ENCODE peak calls at places on chromosomes 16 and 17, in five cellular contexts. Y, W, P, T and A are unnamed samples.

GRCh38 chr17:60060474-60060873 is 18.2 kb downstream of the HEATR6 start:
- DNase-seq in Y (no peak), W (no peak), P (no peak), T (no peak), A (no peak)

GRCh38 chr16:13756411-13756810 is 163.5 kb upstream of the ERCC4 start:
- DNase-seq in Y (no peak), W (no peak), P (no peak), T (no peak), A (no peak)

GRCh38 chr16:58026705-58027340 is 1.3 kb downstream of the MMP15 start:
- DNase-seq in Y (no peak), W (no peak), P (no peak), T (no peak), A (no peak)

GRCh38 chr16:81562926-81563325 is 118.3 kb downstream of the CMIP start:
- DNase-seq in Y (no peak), W (no peak), P (no peak), T (no peak), A (no peak)

GRCh38 chr17:81309140-81309858 is 14.2 kb upstream of the SLC38A10 start:
- DNase-seq in Y (peak), W (peak), P (no peak), T (no peak), A (peak)

GRCh38 chr16:56202036-56202435 is 10.7 kb downstream of the GNAO1 start:
- DNase-seq in Y (no peak), W (no peak), P (no peak), T (no peak), A (no peak)

GRCh38 chr16:49473773-49474172 is 100.2 kb downstream of the C16orf78 start:
- DNase-seq in Y (no peak), W (no peak), P (no peak), T (no peak), A (no peak)

GRCh38 chr17:55433629-55434422 is 12.2 kb upstream of the MMD start:
- DNase-seq in Y (peak), W (no peak), P (no peak), T (no peak), A (no peak)

GRCh38 chr17:44921122-44921882 is 6.0 kb upstream of the GFAP start:
- DNase-seq in Y (peak), W (peak), P (no peak), T (no peak), A (peak)

GRCh38 chr16:69033550-69033949 is 71.9 kb upstream of the HAS3 start:
- DNase-seq in Y (no peak), W (no peak), P (no peak), T (no peak), A (no peak)

GRCh38 chr17:81526662-81527571 is 1.3 kb upstream of the FSCN2 start:
- DNase-seq in Y (no peak), W (no peak), P (no peak), T (no peak), A (no peak)

GRCh38 chr16:80197790-80198201 is 343.0 kb upstream of the DYNLRB2 start:
- DNase-seq in Y (peak), W (no peak), P (no peak), T (no peak), A (no peak)

GRCh38 chr17:64499805-64500486 is 3.1 kb upstream of the POLG2 start:
- DNase-seq in Y (peak), W (no peak), P (no peak), T (no peak), A (no peak)

GRCh38 chr16:48282636-48283263 is 35.4 kb upstream of the ABCC11 start:
- DNase-seq in Y (no peak), W (no peak), P (no peak), T (no peak), A (no peak)

GRCh38 chr17:73068322-73069153 is 23.9 kb downstream of the SLC39A11 start:
- DNase-seq in Y (peak), W (no peak), P (no peak), T (no peak), A (no peak)

GRCh38 chr17:35898283-35899070 is 18.3 kb upstream of the CCL5 start:
- DNase-seq in Y (no peak), W (no peak), P (no peak), T (no peak), A (no peak)

GRCh38 chr17:67218385-67218950 is 26.5 kb downstream of the HELZ start:
- DNase-seq in Y (peak), W (no peak), P (no peak), T (no peak), A (no peak)

GRCh38 chr17:6495450-6496115 is 51.3 kb downstream of the PIMREG start:
- DNase-seq in Y (no peak), W (peak), P (no peak), T (no peak), A (peak)

GRCh38 chr17:39999067-39999466 is 16.2 kb upstream of the CSF3 start:
- DNase-seq in Y (no peak), W (no peak), P (no peak), T (no peak), A (no peak)

GRCh38 chr16:9311303-9311954 is 220.0 kb downstream of the HAPSTR1 start:
- DNase-seq in Y (no peak), W (no peak), P (no peak), T (no peak), A (no peak)

GRCh38 chr17:51653902-51654301 is 393.6 kb downstream of the UTP18 start:
- DNase-seq in Y (no peak), W (no peak), P (no peak), T (no peak), A (no peak)

GRCh38 chr17:41665566-41666335 is 22.9 kb upstream of the EIF1 start:
- DNase-seq in Y (peak), W (peak), P (peak), T (no peak), A (peak)

GRCh38 chr17:8167526-8167925 is 4.8 kb upstream of the VAMP2 start:
- DNase-seq in Y (no peak), W (no peak), P (no peak), T (no peak), A (no peak)

GRCh38 chr16:10098991-10099390 is 83.2 kb downstream of the GRIN2A start:
- DNase-seq in Y (no peak), W (no peak), P (no peak), T (no peak), A (no peak)

GRCh38 chr17:60604686-60605334 is 4.8 kb downstream of the PPM1D start:
- DNase-seq in Y (peak), W (no peak), P (no peak), T (no peak), A (no peak)

GRCh38 chr16:58829096-58829495 is 95.0 kb upstream of the GOT2 start:
- DNase-seq in Y (no peak), W (no peak), P (no peak), T (no peak), A (no peak)